ENCODE peak calls at places on chromosomes 11 and 22, in four cellular contexts. Q is mucosa of gallbladder, M is mammary epithelial cell, A is body of pancreas. J is an unnamed sample.
A peak's percentile ranks its signal among the peaks of the same experiment; 100 is the strongest.

GRCh38 chr22:46537221-46537945 is at the start of gene CELSR1:
- DNase-seq in M (peak; percentile 83), Q (no peak), A (no peak), J (no peak)

GRCh38 chr11:36391062-36391461 is 95.0 kb downstream of the PRR5L start:
- DNase-seq in A (no peak), Q (no peak), M (no peak), J (no peak)

GRCh38 chr11:109728056-109728455 is 306.1 kb downstream of the C11orf87 start:
- DNase-seq in M (peak; percentile 30), Q (no peak), A (no peak), J (no peak)

GRCh38 chr11:90392692-90393091 is 169.8 kb upstream of the CHORDC1 start:
- DNase-seq in A (no peak), Q (no peak), M (no peak), J (no peak)

GRCh38 chr22:46072981-46073682 is 77.2 kb upstream of the PPARA start:
- DNase-seq in Q (no peak), A (peak; percentile 11), M (no peak), J (no peak)

GRCh38 chr11:63494936-63495335 is 4.0 kb upstream of the PLAAT5 start:
- DNase-seq in M (no peak), Q (no peak), A (peak; percentile 48), J (no peak)

GRCh38 chr11:57567210-57567511 is 311 bp downstream of the UBE2L6 start:
- DNase-seq in M (peak; percentile 16), Q (no peak), A (no peak), J (no peak)

GRCh38 chr11:100978442-100978841 is 151.2 kb downstream of the PGR start:
- DNase-seq in M (no peak), Q (no peak), A (no peak), J (no peak)

GRCh38 chr11:43735115-43735514 is 54.6 kb downstream of the HSD17B12 start:
- DNase-seq in M (no peak), Q (no peak), A (no peak), J (no peak)

GRCh38 chr22:46967445-46968358 is 205.3 kb downstream of the TBC1D22A start:
- DNase-seq in M (no peak), Q (no peak), A (no peak), J (no peak)

GRCh38 chr11:3989251-3989650 is 105.3 kb upstream of the RRM1 start:
- DNase-seq in Q (no peak), A (no peak), M (no peak), J (no peak)

GRCh38 chr11:119066481-119066880 is 1.1 kb upstream of the VPS11 start:
- DNase-seq in Q (no peak), M (no peak), A (no peak), J (no peak)

GRCh38 chr11:72970557-72971118 is 156.4 kb downstream of the ATG16L2 start:
- DNase-seq in Q (no peak), M (no peak), A (no peak), J (no peak)

GRCh38 chr11:58429273-58429672 is 1.4 kb upstream of the OR5B2 start:
- DNase-seq in Q (no peak), M (no peak), A (no peak), J (no peak)

GRCh38 chr11:1048375-1049070 is 12.0 kb upstream of the MUC6 start:
- DNase-seq in A (no peak), Q (no peak), M (no peak), J (no peak)

GRCh38 chr11:134517621-134518293 is 105.7 kb upstream of the B3GAT1 start:
- DNase-seq in Q (no peak), A (no peak), M (no peak), J (no peak)

GRCh38 chr22:44894321-44894720 is 115.5 kb downstream of the PHF21B start:
- DNase-seq in M (no peak), Q (no peak), A (no peak), J (no peak)

GRCh38 chr22:37647317-37647716 is 7.8 kb downstream of the SH3BP1 start:
- DNase-seq in M (no peak), A (no peak), Q (no peak), J (no peak)

GRCh38 chr11:86999859-87000753 is 37.6 kb upstream of the TMEM135 start:
- DNase-seq in Q (peak; percentile 51), M (peak; percentile 35), A (no peak), J (no peak)

GRCh38 chr22:20430101-20430640 is 7.5 kb downstream of the SCARF2 start:
- DNase-seq in M (no peak), A (no peak), Q (no peak), J (no peak)

J was measured in NCI-H2107.